ENCODE peak calls at places on chromosomes 1 and 21, in four cellular contexts. K is CD4-positive, alpha-beta T cell; Y is tibial nerve; N is heart right ventricle. H is an unnamed sample.
A peak's percentile ranks its signal among the peaks of the same experiment; 100 is the strongest.

GRCh38 chr1:20350421-20350820 is 59.7 kb downstream of the VWA5B1 start:
- DNase-seq in K (no peak), Y (no peak), N (no peak), H (no peak)

GRCh38 chr1:214549604-214550338 is 1.6 kb downstream of the PTPN14 start:
- DNase-seq in K (no peak), Y (no peak), N (no peak), H (no peak)

GRCh38 chr1:925532-926421 is 2.1 kb downstream of the SAMD11 start:
- DNase-seq in K (no peak), Y (no peak), N (peak; percentile 51), H (no peak)

GRCh38 chr1:184656221-184656620 is 98.4 kb downstream of the EDEM3 start:
- DNase-seq in K (no peak), Y (no peak), N (no peak), H (no peak)

GRCh38 chr1:180905927-180906326 is 6.8 kb upstream of the KIAA1614 start:
- DNase-seq in K (no peak), Y (no peak), N (no peak), H (no peak)

GRCh38 chr21:36839123-36839522 is 127.3 kb downstream of the HLCS start:
- DNase-seq in K (no peak), Y (no peak), N (no peak), H (no peak)

GRCh38 chr1:15065736-15066135 is 87.8 kb upstream of the TMEM51 start:
- DNase-seq in K (no peak), Y (no peak), N (no peak), H (no peak)

GRCh38 chr1:208577381-208577905 is 333.3 kb upstream of the PLXNA2 start:
- DNase-seq in K (no peak), Y (no peak), N (no peak), H (no peak)

GRCh38 chr1:208808301-208808700 is 564.1 kb upstream of the PLXNA2 start:
- DNase-seq in K (no peak), Y (no peak), N (no peak), H (no peak)

GRCh38 chr1:109385417-109385816 is 12.3 kb downstream of the SORT1 start:
- DNase-seq in K (no peak), Y (no peak), N (peak; percentile 12), H (peak; percentile 32)

GRCh38 chr1:58318157-58318665 is 228.3 kb downstream of the OMA1 start:
- DNase-seq in K (no peak), Y (no peak), N (no peak), H (no peak)

GRCh38 chr1:169484107-169484506 is 1.6 kb downstream of the SLC19A2 start:
- DNase-seq in K (no peak), Y (no peak), N (no peak), H (no peak)

GRCh38 chr1:24927473-24927872 is 2.6 kb downstream of the RUNX3 start:
- DNase-seq in K (no peak), Y (no peak), N (no peak), H (no peak)

GRCh38 chr1:9634582-9634981 is 16.9 kb upstream of the PIK3CD start:
- DNase-seq in K (no peak), Y (no peak), N (no peak), H (no peak)

GRCh38 chr1:21124846-21125245 is 51.9 kb downstream of the EIF4G3 start:
- DNase-seq in K (no peak), Y (no peak), N (no peak), H (no peak)

GRCh38 chr1:55868026-55868425 is 652.9 kb upstream of the USP24 start:
- DNase-seq in K (no peak), Y (no peak), N (no peak), H (no peak)

GRCh38 chr1:247415423-247416361 is at the start of gene NLRP3:
- DNase-seq in K (peak; percentile 32), Y (no peak), N (no peak), H (peak; percentile 36)

GRCh38 chr1:26049531-26050254 is 3.8 kb upstream of the SLC30A2 start:
- DNase-seq in K (no peak), Y (no peak), N (no peak), H (no peak)

GRCh38 chr1:187383366-187383765 is 554.6 kb downstream of the PLA2G4A start:
- DNase-seq in K (no peak), Y (no peak), N (no peak), H (no peak)

GRCh38 chr1:150162862-150163706 is 13.4 kb downstream of the PLEKHO1 start:
- DNase-seq in K (no peak), Y (peak; percentile 75), N (peak; percentile 71), H (peak; percentile 83)

GRCh38 chr1:202131956-202132821 is 9.5 kb downstream of the GPR37L1 start:
- DNase-seq in K (no peak), Y (no peak), N (peak; percentile 58), H (peak; percentile 68)

GRCh38 chr1:54768093-54768492 is 3.8 kb upstream of the PARS2 start:
- DNase-seq in K (no peak), Y (no peak), N (no peak), H (no peak)
- TF ChIP-seq CTCF in K (no peak), Y (no peak), N (no peak), H (no peak)

GRCh38 chr1:7658127-7658498 is 113.0 kb upstream of the VAMP3 start:
- DNase-seq in K (no peak), Y (no peak), N (no peak), H (no peak)
- H3K27me3 ChIP-seq in K (no peaks in the 10 kb centered on the region), Y (no peaks in the 10 kb centered on the region), N (no peaks in the 10 kb centered on the region), H (peaks cover 8% of the 10 kb centered on the region)

DNA sequence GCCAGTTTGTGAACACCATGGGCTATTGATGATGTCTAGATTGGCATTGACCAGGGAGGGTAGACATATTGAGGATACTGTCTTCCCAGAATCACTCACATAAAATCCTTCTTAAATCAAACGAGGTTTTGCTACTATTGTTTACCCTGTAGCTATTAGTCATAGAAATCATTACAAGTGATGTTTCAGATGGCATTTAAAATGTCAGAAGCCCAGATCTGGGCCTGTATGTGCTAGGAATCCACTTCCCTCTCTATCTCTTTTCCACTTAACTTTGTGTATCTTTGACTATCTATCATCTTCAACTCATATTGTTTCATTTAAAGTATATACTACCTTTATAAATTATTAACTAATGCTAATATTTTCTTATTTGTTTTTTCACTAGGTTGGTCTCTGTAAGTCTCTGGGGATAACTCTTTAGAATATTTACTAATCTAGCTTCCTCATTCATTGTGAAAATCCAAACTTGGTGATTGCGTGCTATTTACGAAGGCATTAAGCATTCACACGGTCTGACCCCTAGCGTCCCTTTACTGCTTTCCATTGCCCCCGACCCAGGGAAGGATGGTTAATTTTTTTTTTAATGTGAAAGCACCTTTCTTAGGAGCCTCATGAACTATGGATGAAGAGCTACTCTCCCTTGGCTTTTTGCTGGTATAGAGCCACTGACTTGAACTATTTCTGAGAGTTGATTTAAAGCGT is 281.8 kb downstream of the GPATCH2 start:
- DNase-seq in K (no peak), Y (no peak), N (no peak), H (no peak)
- TF ChIP-seq CTCF in K (no peak), Y (no peak), N (no peak), H (no peak)

GRCh38 chr1:147076442-147076841 is 95.8 kb downstream of the PRKAB2 start:
- DNase-seq in K (no peak), Y (no peak), N (no peak), H (no peak)
- H3K27me3 ChIP-seq in K (peaks cover 80% of the 10 kb centered on the region), Y (peaks cover 99% of the 10 kb centered on the region), N (peaks cover 100% of the 10 kb centered on the region), H (peaks cover 100% of the 10 kb centered on the region)